ENCODE peak calls at places on chromosomes 4 and X, in nine cellular contexts. One of them, this sample, is unnamed.

GRCh38 chr4:98706200-98706813 is 47.9 kb upstream of the TSPAN5 start:
- DNase-seq in MCF 10A: no peak
- DNase-seq in activated CD8-positive, alpha-beta memory T cell treated with anti-CD3 and anti-CD28 coated beads for 4 hours: peak
- DNase-seq in posterior cingulate gyrus: no peak
- DNase-seq in MM.1S: no peak
- DNase-seq in NCI-H1092 treated with DMSO at 0.1 percent for 48 hours: no peak
- DNase-seq in AG04449: no peak
- DNase-seq in M059J: no peak
- DNase-seq in body of pancreas: no peak
- DNase-seq in this sample: no peak

GRCh38 chr4:152415980-152416379 is 119.9 kb downstream of the FBXW7 start:
- DNase-seq in posterior cingulate gyrus: no peak
- DNase-seq in MCF 10A: peak
- DNase-seq in MM.1S: no peak
- DNase-seq in body of pancreas: no peak
- DNase-seq in activated CD8-positive, alpha-beta memory T cell treated with anti-CD3 and anti-CD28 coated beads for 4 hours: no peak
- DNase-seq in NCI-H1092 treated with DMSO at 0.1 percent for 48 hours: no peak
- DNase-seq in M059J: peak
- DNase-seq in AG04449: no peak
- DNase-seq in this sample: peak

GRCh38 chr4:95107635-95108034 is 349.9 kb downstream of the BMPR1B start:
- DNase-seq in body of pancreas: peak
- DNase-seq in M059J: peak
- DNase-seq in NCI-H1092 treated with DMSO at 0.1 percent for 48 hours: no peak
- DNase-seq in posterior cingulate gyrus: no peak
- DNase-seq in MM.1S: no peak
- DNase-seq in AG04449: no peak
- DNase-seq in MCF 10A: no peak
- DNase-seq in activated CD8-positive, alpha-beta memory T cell treated with anti-CD3 and anti-CD28 coated beads for 4 hours: no peak
- DNase-seq in this sample: peak

GRCh38 chr4:23006756-23007155 is 314.0 kb downstream of the GBA3 start:
- DNase-seq in MCF 10A: peak
- DNase-seq in posterior cingulate gyrus: no peak
- DNase-seq in body of pancreas: no peak
- DNase-seq in AG04449: peak
- DNase-seq in MM.1S: no peak
- DNase-seq in NCI-H1092 treated with DMSO at 0.1 percent for 48 hours: no peak
- DNase-seq in activated CD8-positive, alpha-beta memory T cell treated with anti-CD3 and anti-CD28 coated beads for 4 hours: no peak
- DNase-seq in M059J: peak
- DNase-seq in this sample: no peak

GRCh38 chrX:77505227-77505626 is 58.0 kb downstream of the FGF16 start:
- DNase-seq in body of pancreas: no peak
- DNase-seq in posterior cingulate gyrus: no peak
- DNase-seq in activated CD8-positive, alpha-beta memory T cell treated with anti-CD3 and anti-CD28 coated beads for 4 hours: no peak
- DNase-seq in M059J: no peak
- DNase-seq in MM.1S: no peak
- DNase-seq in AG04449: peak
- DNase-seq in MCF 10A: peak
- DNase-seq in NCI-H1092 treated with DMSO at 0.1 percent for 48 hours: no peak
- DNase-seq in this sample: peak

GRCh38 chr4:185424905-185425599 is 712 bp downstream of the UFSP2 start:
- DNase-seq in body of pancreas: no peak
- DNase-seq in NCI-H1092 treated with DMSO at 0.1 percent for 48 hours: no peak
- DNase-seq in activated CD8-positive, alpha-beta memory T cell treated with anti-CD3 and anti-CD28 coated beads for 4 hours: no peak
- DNase-seq in MM.1S: peak
- DNase-seq in M059J: no peak
- DNase-seq in AG04449: no peak
- DNase-seq in MCF 10A: peak
- DNase-seq in posterior cingulate gyrus: no peak
- DNase-seq in this sample: no peak

GRCh38 chr4:154126276-154126675 is 337.4 kb upstream of the SFRP2 start:
- DNase-seq in MM.1S: no peak
- DNase-seq in M059J: peak
- DNase-seq in activated CD8-positive, alpha-beta memory T cell treated with anti-CD3 and anti-CD28 coated beads for 4 hours: no peak
- DNase-seq in NCI-H1092 treated with DMSO at 0.1 percent for 48 hours: no peak
- DNase-seq in AG04449: no peak
- DNase-seq in body of pancreas: no peak
- DNase-seq in posterior cingulate gyrus: no peak
- DNase-seq in MCF 10A: peak
- DNase-seq in this sample: peak

GRCh38 chr4:174211611-174212044 is 71.8 kb downstream of the FBXO8 start:
- DNase-seq in activated CD8-positive, alpha-beta memory T cell treated with anti-CD3 and anti-CD28 coated beads for 4 hours: no peak
- DNase-seq in M059J: no peak
- DNase-seq in body of pancreas: no peak
- DNase-seq in posterior cingulate gyrus: no peak
- DNase-seq in MM.1S: no peak
- DNase-seq in MCF 10A: no peak
- DNase-seq in AG04449: no peak
- DNase-seq in NCI-H1092 treated with DMSO at 0.1 percent for 48 hours: no peak
- DNase-seq in this sample: no peak

GRCh38 chr4:48388504-48389154 is 47.3 kb downstream of the SLAIN2 start:
- DNase-seq in MM.1S: no peak
- DNase-seq in M059J: peak
- DNase-seq in activated CD8-positive, alpha-beta memory T cell treated with anti-CD3 and anti-CD28 coated beads for 4 hours: no peak
- DNase-seq in body of pancreas: no peak
- DNase-seq in NCI-H1092 treated with DMSO at 0.1 percent for 48 hours: no peak
- DNase-seq in posterior cingulate gyrus: no peak
- DNase-seq in MCF 10A: no peak
- DNase-seq in AG04449: no peak
- DNase-seq in this sample: peak

GRCh38 chr4:119977546-119977945 is 89.1 kb downstream of the MAD2L1 start:
- DNase-seq in MCF 10A: no peak
- DNase-seq in NCI-H1092 treated with DMSO at 0.1 percent for 48 hours: no peak
- DNase-seq in body of pancreas: no peak
- DNase-seq in posterior cingulate gyrus: no peak
- DNase-seq in activated CD8-positive, alpha-beta memory T cell treated with anti-CD3 and anti-CD28 coated beads for 4 hours: no peak
- DNase-seq in M059J: no peak
- DNase-seq in MM.1S: no peak
- DNase-seq in AG04449: no peak
- DNase-seq in this sample: no peak

GRCh38 chr4:80566203-80566872 is 230.8 kb downstream of the CFAP299 start:
- DNase-seq in activated CD8-positive, alpha-beta memory T cell treated with anti-CD3 and anti-CD28 coated beads for 4 hours: no peak
- DNase-seq in NCI-H1092 treated with DMSO at 0.1 percent for 48 hours: peak
- DNase-seq in M059J: no peak
- DNase-seq in MM.1S: no peak
- DNase-seq in posterior cingulate gyrus: no peak
- DNase-seq in AG04449: no peak
- DNase-seq in body of pancreas: no peak
- DNase-seq in MCF 10A: no peak
- DNase-seq in this sample: no peak

GRCh38 chr4:27005512-27006246 is 145.0 kb downstream of the STIM2 start:
- DNase-seq in activated CD8-positive, alpha-beta memory T cell treated with anti-CD3 and anti-CD28 coated beads for 4 hours: no peak
- DNase-seq in body of pancreas: no peak
- DNase-seq in MM.1S: no peak
- DNase-seq in NCI-H1092 treated with DMSO at 0.1 percent for 48 hours: no peak
- DNase-seq in posterior cingulate gyrus: no peak
- DNase-seq in MCF 10A: peak
- DNase-seq in AG04449: no peak
- DNase-seq in M059J: peak
- DNase-seq in this sample: peak

GRCh38 chr4:4426511-4427477 is 39.9 kb downstream of the NSG1 start:
- DNase-seq in MM.1S: no peak
- DNase-seq in AG04449: no peak
- DNase-seq in posterior cingulate gyrus: no peak
- DNase-seq in NCI-H1092 treated with DMSO at 0.1 percent for 48 hours: no peak
- DNase-seq in body of pancreas: no peak
- DNase-seq in activated CD8-positive, alpha-beta memory T cell treated with anti-CD3 and anti-CD28 coated beads for 4 hours: no peak
- DNase-seq in MCF 10A: no peak
- DNase-seq in M059J: peak
- DNase-seq in this sample: no peak

GRCh38 chr4:151540728-151541437 is 131.9 kb downstream of the FHIP1A start:
- DNase-seq in M059J: peak
- DNase-seq in posterior cingulate gyrus: no peak
- DNase-seq in MCF 10A: peak
- DNase-seq in body of pancreas: no peak
- DNase-seq in AG04449: peak
- DNase-seq in MM.1S: no peak
- DNase-seq in activated CD8-positive, alpha-beta memory T cell treated with anti-CD3 and anti-CD28 coated beads for 4 hours: no peak
- DNase-seq in NCI-H1092 treated with DMSO at 0.1 percent for 48 hours: peak
- DNase-seq in this sample: peak

GRCh38 chrX:111914398-111915092 is 38.6 kb downstream of the TRPC5OS start:
- DNase-seq in posterior cingulate gyrus: no peak
- DNase-seq in MCF 10A: peak
- DNase-seq in NCI-H1092 treated with DMSO at 0.1 percent for 48 hours: no peak
- DNase-seq in AG04449: no peak
- DNase-seq in body of pancreas: no peak
- DNase-seq in M059J: peak
- DNase-seq in MM.1S: no peak
- DNase-seq in activated CD8-positive, alpha-beta memory T cell treated with anti-CD3 and anti-CD28 coated beads for 4 hours: no peak
- DNase-seq in this sample: no peak

GRCh38 chr4:90419124-90419711 is 292.0 kb downstream of the CCSER1 start:
- DNase-seq in MM.1S: peak
- DNase-seq in MCF 10A: peak
- DNase-seq in M059J: peak
- DNase-seq in body of pancreas: no peak
- DNase-seq in AG04449: no peak
- DNase-seq in activated CD8-positive, alpha-beta memory T cell treated with anti-CD3 and anti-CD28 coated beads for 4 hours: no peak
- DNase-seq in posterior cingulate gyrus: no peak
- DNase-seq in NCI-H1092 treated with DMSO at 0.1 percent for 48 hours: peak
- DNase-seq in this sample: no peak

GRCh38 chr4:35965300-35965699 is 279.0 kb downstream of the ARAP2 start:
- DNase-seq in MCF 10A: no peak
- DNase-seq in M059J: no peak
- DNase-seq in posterior cingulate gyrus: no peak
- DNase-seq in NCI-H1092 treated with DMSO at 0.1 percent for 48 hours: no peak
- DNase-seq in body of pancreas: no peak
- DNase-seq in AG04449: no peak
- DNase-seq in MM.1S: no peak
- DNase-seq in activated CD8-positive, alpha-beta memory T cell treated with anti-CD3 and anti-CD28 coated beads for 4 hours: no peak
- DNase-seq in this sample: no peak

GRCh38 chr4:87270825-87271224 is 50.4 kb upstream of the KLHL8 start:
- DNase-seq in posterior cingulate gyrus: no peak
- DNase-seq in NCI-H1092 treated with DMSO at 0.1 percent for 48 hours: no peak
- DNase-seq in M059J: no peak
- DNase-seq in MCF 10A: no peak
- DNase-seq in body of pancreas: no peak
- DNase-seq in AG04449: no peak
- DNase-seq in MM.1S: no peak
- DNase-seq in activated CD8-positive, alpha-beta memory T cell treated with anti-CD3 and anti-CD28 coated beads for 4 hours: no peak
- DNase-seq in this sample: no peak

GRCh38 chr4:113888006-113888405 is 91.4 kb downstream of the ARSJ start:
- DNase-seq in MM.1S: no peak
- DNase-seq in AG04449: no peak
- DNase-seq in NCI-H1092 treated with DMSO at 0.1 percent for 48 hours: no peak
- DNase-seq in body of pancreas: no peak
- DNase-seq in activated CD8-positive, alpha-beta memory T cell treated with anti-CD3 and anti-CD28 coated beads for 4 hours: no peak
- DNase-seq in M059J: no peak
- DNase-seq in MCF 10A: no peak
- DNase-seq in posterior cingulate gyrus: no peak
- DNase-seq in this sample: no peak

GRCh38 chrX:15474058-15474457 is 19.1 kb downstream of the PIR start:
- DNase-seq in body of pancreas: no peak
- DNase-seq in activated CD8-positive, alpha-beta memory T cell treated with anti-CD3 and anti-CD28 coated beads for 4 hours: no peak
- DNase-seq in AG04449: no peak
- DNase-seq in M059J: no peak
- DNase-seq in NCI-H1092 treated with DMSO at 0.1 percent for 48 hours: peak
- DNase-seq in MCF 10A: no peak
- DNase-seq in MM.1S: no peak
- DNase-seq in posterior cingulate gyrus: no peak
- DNase-seq in this sample: no peak

GRCh38 chr4:147567276-147567675 is 49.9 kb upstream of the TMEM184C start:
- DNase-seq in NCI-H1092 treated with DMSO at 0.1 percent for 48 hours: no peak
- DNase-seq in MCF 10A: no peak
- DNase-seq in M059J: no peak
- DNase-seq in activated CD8-positive, alpha-beta memory T cell treated with anti-CD3 and anti-CD28 coated beads for 4 hours: no peak
- DNase-seq in AG04449: no peak
- DNase-seq in posterior cingulate gyrus: no peak
- DNase-seq in MM.1S: no peak
- DNase-seq in body of pancreas: no peak
- DNase-seq in this sample: no peak

GRCh38 chr4:5157721-5158390 is 106.6 kb downstream of the STK32B start:
- DNase-seq in posterior cingulate gyrus: no peak
- DNase-seq in body of pancreas: no peak
- DNase-seq in AG04449: no peak
- DNase-seq in activated CD8-positive, alpha-beta memory T cell treated with anti-CD3 and anti-CD28 coated beads for 4 hours: no peak
- DNase-seq in M059J: peak
- DNase-seq in MM.1S: no peak
- DNase-seq in NCI-H1092 treated with DMSO at 0.1 percent for 48 hours: no peak
- DNase-seq in MCF 10A: no peak
- DNase-seq in this sample: no peak

GRCh38 chr4:83197555-83198235 is 83.2 kb upstream of the PLAC8 start:
- DNase-seq in M059J: no peak
- DNase-seq in MCF 10A: no peak
- DNase-seq in MM.1S: no peak
- DNase-seq in activated CD8-positive, alpha-beta memory T cell treated with anti-CD3 and anti-CD28 coated beads for 4 hours: no peak
- DNase-seq in body of pancreas: peak
- DNase-seq in posterior cingulate gyrus: no peak
- DNase-seq in NCI-H1092 treated with DMSO at 0.1 percent for 48 hours: no peak
- DNase-seq in AG04449: no peak
- DNase-seq in this sample: no peak

GRCh38 chrX:5681159-5681558 is 547.5 kb downstream of the NLGN4X start:
- DNase-seq in NCI-H1092 treated with DMSO at 0.1 percent for 48 hours: peak
- DNase-seq in activated CD8-positive, alpha-beta memory T cell treated with anti-CD3 and anti-CD28 coated beads for 4 hours: no peak
- DNase-seq in posterior cingulate gyrus: no peak
- DNase-seq in MCF 10A: no peak
- DNase-seq in M059J: no peak
- DNase-seq in body of pancreas: no peak
- DNase-seq in AG04449: no peak
- DNase-seq in MM.1S: no peak
- DNase-seq in this sample: no peak

GRCh38 chr4:156962551-156962974 is 9.0 kb downstream of the PDGFC start:
- DNase-seq in M059J: peak
- DNase-seq in MCF 10A: no peak
- DNase-seq in AG04449: peak
- DNase-seq in MM.1S: no peak
- DNase-seq in NCI-H1092 treated with DMSO at 0.1 percent for 48 hours: no peak
- DNase-seq in activated CD8-positive, alpha-beta memory T cell treated with anti-CD3 and anti-CD28 coated beads for 4 hours: no peak
- DNase-seq in posterior cingulate gyrus: no peak
- DNase-seq in body of pancreas: peak
- DNase-seq in this sample: no peak

GRCh38 chr4:34422472-34422871 is 1821.8 kb downstream of the ARAP2 start:
- DNase-seq in body of pancreas: no peak
- DNase-seq in activated CD8-positive, alpha-beta memory T cell treated with anti-CD3 and anti-CD28 coated beads for 4 hours: no peak
- DNase-seq in MM.1S: no peak
- DNase-seq in NCI-H1092 treated with DMSO at 0.1 percent for 48 hours: peak
- DNase-seq in MCF 10A: peak
- DNase-seq in AG04449: no peak
- DNase-seq in M059J: peak
- DNase-seq in posterior cingulate gyrus: no peak
- DNase-seq in this sample: no peak

GRCh38 chr4:15144249-15144966 is 142.1 kb downstream of the CPEB2 start:
- DNase-seq in MM.1S: no peak
- DNase-seq in NCI-H1092 treated with DMSO at 0.1 percent for 48 hours: peak
- DNase-seq in posterior cingulate gyrus: no peak
- DNase-seq in activated CD8-positive, alpha-beta memory T cell treated with anti-CD3 and anti-CD28 coated beads for 4 hours: no peak
- DNase-seq in body of pancreas: no peak
- DNase-seq in M059J: peak
- DNase-seq in AG04449: no peak
- DNase-seq in MCF 10A: peak
- DNase-seq in this sample: no peak

GRCh38 chr4:19583827-19584569 is 667.7 kb upstream of the SLIT2 start:
- DNase-seq in NCI-H1092 treated with DMSO at 0.1 percent for 48 hours: no peak
- DNase-seq in AG04449: no peak
- DNase-seq in MM.1S: no peak
- DNase-seq in M059J: peak
- DNase-seq in activated CD8-positive, alpha-beta memory T cell treated with anti-CD3 and anti-CD28 coated beads for 4 hours: no peak
- DNase-seq in body of pancreas: no peak
- DNase-seq in MCF 10A: peak
- DNase-seq in posterior cingulate gyrus: no peak
- DNase-seq in this sample: no peak

GRCh38 chrX:13081385-13082285 is 37.2 kb upstream of the FAM9C start:
- DNase-seq in AG04449: no peak
- DNase-seq in body of pancreas: peak
- DNase-seq in MCF 10A: no peak
- DNase-seq in M059J: no peak
- DNase-seq in posterior cingulate gyrus: no peak
- DNase-seq in activated CD8-positive, alpha-beta memory T cell treated with anti-CD3 and anti-CD28 coated beads for 4 hours: no peak
- DNase-seq in MM.1S: peak
- DNase-seq in NCI-H1092 treated with DMSO at 0.1 percent for 48 hours: no peak
- DNase-seq in this sample: no peak

GRCh38 chrX:55717521-55718497 is at the start of gene RRAGB:
- DNase-seq in MCF 10A: peak
- DNase-seq in posterior cingulate gyrus: peak
- DNase-seq in MM.1S: peak
- DNase-seq in AG04449: peak
- DNase-seq in activated CD8-positive, alpha-beta memory T cell treated with anti-CD3 and anti-CD28 coated beads for 4 hours: peak
- DNase-seq in body of pancreas: peak
- DNase-seq in NCI-H1092 treated with DMSO at 0.1 percent for 48 hours: peak
- DNase-seq in M059J: peak
- DNase-seq in this sample: peak

GRCh38 chr4:155529197-155529596 is 137.5 kb upstream of the GUCY1A1 start:
- DNase-seq in body of pancreas: no peak
- DNase-seq in AG04449: no peak
- DNase-seq in MCF 10A: peak
- DNase-seq in NCI-H1092 treated with DMSO at 0.1 percent for 48 hours: no peak
- DNase-seq in posterior cingulate gyrus: no peak
- DNase-seq in activated CD8-positive, alpha-beta memory T cell treated with anti-CD3 and anti-CD28 coated beads for 4 hours: no peak
- DNase-seq in M059J: peak
- DNase-seq in MM.1S: peak
- DNase-seq in this sample: no peak

This sample was measured in brain microvascular endothelial cell.